ENCODE peak calls at places on chromosomes 1 and 21, in eight cellular contexts. One of them, this sample, is unnamed.

GRCh38 chr1:228514421-228514820 is 27.2 kb downstream of the RNF187 start:
- DNase-seq in testis: no peak
- DNase-seq in esophagus squamous epithelium: no peak
- DNase-seq in H9: no peak
- DNase-seq in heart right ventricle: no peak
- DNase-seq in GM10248: no peak
- DNase-seq in progenitor cell of endocrine pancreas: no peak
- DNase-seq in right atrium auricular region: no peak
- DNase-seq in this sample: no peak

GRCh38 chr1:156870734-156871133 is 10.1 kb downstream of the NTRK1 start:
- DNase-seq in testis: no peak
- DNase-seq in esophagus squamous epithelium: no peak
- DNase-seq in H9: no peak
- DNase-seq in heart right ventricle: no peak
- DNase-seq in GM10248: no peak
- DNase-seq in progenitor cell of endocrine pancreas: no peak
- DNase-seq in right atrium auricular region: no peak
- DNase-seq in this sample: no peak

GRCh38 chr1:8202182-8202905 is 115.6 kb upstream of the SLC45A1 start:
- DNase-seq in testis: peak
- DNase-seq in esophagus squamous epithelium: no peak
- DNase-seq in H9: peak
- DNase-seq in heart right ventricle: peak
- DNase-seq in GM10248: no peak
- DNase-seq in progenitor cell of endocrine pancreas: no peak
- DNase-seq in right atrium auricular region: peak
- DNase-seq in this sample: no peak

GRCh38 chr1:21931171-21932093 is 5.7 kb downstream of the HSPG2 start:
- DNase-seq in testis: peak
- DNase-seq in esophagus squamous epithelium: no peak
- DNase-seq in H9: no peak
- DNase-seq in heart right ventricle: no peak
- DNase-seq in GM10248: no peak
- DNase-seq in progenitor cell of endocrine pancreas: no peak
- DNase-seq in right atrium auricular region: peak
- DNase-seq in this sample: no peak

GRCh38 chr1:175629318-175629694 is 114.1 kb downstream of the TNR start:
- DNase-seq in testis: no peak
- DNase-seq in esophagus squamous epithelium: no peak
- DNase-seq in H9: peak
- DNase-seq in heart right ventricle: no peak
- DNase-seq in GM10248: no peak
- DNase-seq in progenitor cell of endocrine pancreas: no peak
- DNase-seq in right atrium auricular region: no peak
- DNase-seq in this sample: no peak

GRCh38 chr1:83026745-83027144 is 972.2 kb downstream of the TTLL7 start:
- DNase-seq in testis: no peak
- DNase-seq in esophagus squamous epithelium: no peak
- DNase-seq in H9: no peak
- DNase-seq in heart right ventricle: no peak
- DNase-seq in GM10248: no peak
- DNase-seq in progenitor cell of endocrine pancreas: no peak
- DNase-seq in right atrium auricular region: no peak
- DNase-seq in this sample: no peak

GRCh38 chr1:200242379-200243041 is 167.3 kb downstream of the ZNF281 start:
- DNase-seq in testis: no peak
- DNase-seq in esophagus squamous epithelium: no peak
- DNase-seq in H9: no peak
- DNase-seq in heart right ventricle: peak
- DNase-seq in GM10248: no peak
- DNase-seq in progenitor cell of endocrine pancreas: no peak
- DNase-seq in right atrium auricular region: no peak
- DNase-seq in this sample: no peak

GRCh38 chr1:10727703-10728348 is 68.6 kb downstream of the CASZ1 start:
- DNase-seq in testis: no peak
- DNase-seq in esophagus squamous epithelium: no peak
- DNase-seq in H9: no peak
- DNase-seq in heart right ventricle: peak
- DNase-seq in GM10248: no peak
- DNase-seq in progenitor cell of endocrine pancreas: no peak
- DNase-seq in right atrium auricular region: no peak
- DNase-seq in this sample: no peak

GRCh38 chr1:81498370-81499184 is 302.2 kb upstream of the ADGRL2 start:
- DNase-seq in testis: no peak
- DNase-seq in esophagus squamous epithelium: no peak
- DNase-seq in H9: no peak
- DNase-seq in heart right ventricle: no peak
- DNase-seq in GM10248: no peak
- DNase-seq in progenitor cell of endocrine pancreas: no peak
- DNase-seq in right atrium auricular region: no peak
- DNase-seq in this sample: no peak

GRCh38 chr1:76948846-76949245 is 81.6 kb downstream of the ST6GALNAC5 start:
- DNase-seq in testis: no peak
- DNase-seq in esophagus squamous epithelium: no peak
- DNase-seq in H9: no peak
- DNase-seq in heart right ventricle: no peak
- DNase-seq in GM10248: no peak
- DNase-seq in progenitor cell of endocrine pancreas: no peak
- DNase-seq in right atrium auricular region: no peak
- DNase-seq in this sample: no peak

GRCh38 chr1:172054172-172054571 is 212.9 kb downstream of the DNM3 start:
- DNase-seq in testis: no peak
- DNase-seq in esophagus squamous epithelium: no peak
- DNase-seq in H9: no peak
- DNase-seq in heart right ventricle: no peak
- DNase-seq in GM10248: no peak
- DNase-seq in progenitor cell of endocrine pancreas: no peak
- DNase-seq in right atrium auricular region: no peak
- DNase-seq in this sample: no peak

GRCh38 chr1:179153217-179153616 is 71.3 kb downstream of the TOR3A start:
- DNase-seq in testis: no peak
- DNase-seq in esophagus squamous epithelium: no peak
- DNase-seq in H9: no peak
- DNase-seq in heart right ventricle: no peak
- DNase-seq in GM10248: no peak
- DNase-seq in progenitor cell of endocrine pancreas: no peak
- DNase-seq in right atrium auricular region: no peak
- DNase-seq in this sample: no peak

GRCh38 chr1:226598455-226598849 is 49.9 kb downstream of the STUM start:
- DNase-seq in testis: no peak
- DNase-seq in esophagus squamous epithelium: no peak
- DNase-seq in H9: no peak
- DNase-seq in heart right ventricle: no peak
- DNase-seq in GM10248: no peak
- DNase-seq in progenitor cell of endocrine pancreas: no peak
- DNase-seq in right atrium auricular region: no peak
- DNase-seq in this sample: no peak

GRCh38 chr21:42366292-42367010 is at the start of gene TFF1:
- DNase-seq in testis: no peak
- DNase-seq in esophagus squamous epithelium: no peak
- DNase-seq in H9: no peak
- DNase-seq in heart right ventricle: no peak
- DNase-seq in GM10248: no peak
- DNase-seq in progenitor cell of endocrine pancreas: no peak
- DNase-seq in right atrium auricular region: no peak
- DNase-seq in this sample: no peak

GRCh38 chr1:169321539-169321938 is 46.1 kb downstream of the NME7 start:
- DNase-seq in testis: no peak
- DNase-seq in esophagus squamous epithelium: no peak
- DNase-seq in H9: no peak
- DNase-seq in heart right ventricle: no peak
- DNase-seq in GM10248: no peak
- DNase-seq in progenitor cell of endocrine pancreas: no peak
- DNase-seq in right atrium auricular region: no peak
- DNase-seq in this sample: no peak

GRCh38 chr1:60904079-60904852 is 178.1 kb upstream of the NFIA start:
- DNase-seq in testis: no peak
- DNase-seq in esophagus squamous epithelium: no peak
- DNase-seq in H9: no peak
- DNase-seq in heart right ventricle: peak
- DNase-seq in GM10248: no peak
- DNase-seq in progenitor cell of endocrine pancreas: no peak
- DNase-seq in right atrium auricular region: peak
- DNase-seq in this sample: no peak

GRCh38 chr1:93701619-93702018 is 20.0 kb upstream of the BCAR3 start:
- DNase-seq in testis: no peak
- DNase-seq in esophagus squamous epithelium: no peak
- DNase-seq in H9: peak
- DNase-seq in heart right ventricle: no peak
- DNase-seq in GM10248: peak
- DNase-seq in progenitor cell of endocrine pancreas: no peak
- DNase-seq in right atrium auricular region: no peak
- DNase-seq in this sample: peak

GRCh38 chr1:41108696-41109284 is 87.3 kb upstream of the SLFNL1 start:
- DNase-seq in testis: no peak
- DNase-seq in esophagus squamous epithelium: no peak
- DNase-seq in H9: no peak
- DNase-seq in heart right ventricle: no peak
- DNase-seq in GM10248: no peak
- DNase-seq in progenitor cell of endocrine pancreas: no peak
- DNase-seq in right atrium auricular region: no peak
- DNase-seq in this sample: no peak

DNA sequence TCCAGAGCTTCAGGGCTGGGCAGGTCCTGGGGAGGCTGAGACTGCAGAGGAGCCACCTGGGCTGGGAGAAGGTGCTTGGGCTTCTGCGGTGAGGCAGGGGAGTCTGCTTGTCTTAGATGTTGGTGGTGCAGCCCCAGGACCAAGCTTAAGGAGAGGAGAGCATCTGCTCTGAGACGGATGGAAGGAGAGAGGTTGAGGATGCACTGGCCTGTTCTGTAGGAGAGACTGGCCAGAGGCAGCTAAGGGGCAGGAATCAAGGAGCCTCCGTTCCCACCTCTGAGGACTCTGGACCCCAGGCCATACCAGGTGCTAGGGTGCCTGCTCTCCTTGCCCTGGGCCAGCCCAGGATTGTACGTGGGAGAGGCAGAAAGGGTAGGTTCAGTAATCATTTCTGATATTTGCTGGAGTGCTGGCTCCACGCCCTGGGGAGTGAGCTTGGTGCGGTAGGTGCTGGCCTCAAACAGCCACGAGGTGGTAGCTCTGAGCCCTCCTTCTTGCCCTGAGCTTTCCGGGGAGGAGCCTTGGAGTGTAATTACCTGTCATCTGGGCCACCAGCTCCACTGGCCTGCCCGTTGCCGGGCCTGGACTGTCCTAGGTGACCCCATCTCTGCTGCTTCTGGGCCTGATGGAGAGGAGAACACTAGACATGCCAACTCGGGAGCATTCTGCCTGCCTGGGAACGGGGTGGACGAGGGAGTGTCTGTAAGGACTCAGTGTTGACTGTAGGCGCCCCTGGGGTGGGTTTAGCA is 9.3 kb downstream of the MYBPH start:
- DNase-seq in testis: peak
- DNase-seq in esophagus squamous epithelium: no peak
- DNase-seq in H9: peak
- DNase-seq in heart right ventricle: no peak
- DNase-seq in GM10248: peak
- DNase-seq in progenitor cell of endocrine pancreas: no peak
- DNase-seq in right atrium auricular region: no peak
- DNase-seq in this sample: peak
- TF ChIP-seq CTCF in testis: no peak
- TF ChIP-seq CTCF in esophagus squamous epithelium: no peak
- TF ChIP-seq CTCF in H9: peak
- TF ChIP-seq CTCF in heart right ventricle: no peak
- TF ChIP-seq CTCF in GM10248: peak
- TF ChIP-seq CTCF in progenitor cell of endocrine pancreas: peak
- TF ChIP-seq CTCF in right atrium auricular region: no peak
- TF ChIP-seq CTCF in this sample: no peak

GRCh38 chr1:31295874-31296485 is 608 bp downstream of the SNRNP40 start:
- DNase-seq in testis: no peak
- DNase-seq in esophagus squamous epithelium: no peak
- DNase-seq in H9: no peak
- DNase-seq in heart right ventricle: no peak
- DNase-seq in GM10248: no peak
- DNase-seq in progenitor cell of endocrine pancreas: no peak
- DNase-seq in right atrium auricular region: no peak
- DNase-seq in this sample: peak

GRCh38 chr1:31299365-31299764 is 2.5 kb downstream of the ZCCHC17 start:
- DNase-seq in testis: no peak
- DNase-seq in esophagus squamous epithelium: no peak
- DNase-seq in H9: no peak
- DNase-seq in heart right ventricle: no peak
- DNase-seq in GM10248: no peak
- DNase-seq in progenitor cell of endocrine pancreas: no peak
- DNase-seq in right atrium auricular region: no peak
- DNase-seq in this sample: no peak

GRCh38 chr1:31300193-31300592 is 3.4 kb downstream of the ZCCHC17 start:
- DNase-seq in testis: no peak
- DNase-seq in esophagus squamous epithelium: no peak
- DNase-seq in H9: no peak
- DNase-seq in heart right ventricle: no peak
- DNase-seq in GM10248: no peak
- DNase-seq in progenitor cell of endocrine pancreas: no peak
- DNase-seq in right atrium auricular region: no peak
- DNase-seq in this sample: no peak

GRCh38 chr1:31297273-31298247 is 728 bp downstream of the ZCCHC17 start:
- DNase-seq in testis: peak
- DNase-seq in esophagus squamous epithelium: no peak
- DNase-seq in H9: no peak
- DNase-seq in heart right ventricle: no peak
- DNase-seq in GM10248: no peak
- DNase-seq in progenitor cell of endocrine pancreas: no peak
- DNase-seq in right atrium auricular region: no peak
- DNase-seq in this sample: no peak

GRCh38 chr1:31296486-31297272 is at the start of the genes SNRNP40 and ZCCHC17:
- DNase-seq in testis: peak
- DNase-seq in esophagus squamous epithelium: peak
- DNase-seq in H9: peak
- DNase-seq in heart right ventricle: peak
- DNase-seq in GM10248: peak
- DNase-seq in progenitor cell of endocrine pancreas: peak
- DNase-seq in right atrium auricular region: peak
- DNase-seq in this sample: peak
- TF ChIP-seq CTCF in testis: no peak
- TF ChIP-seq CTCF in esophagus squamous epithelium: no peak
- TF ChIP-seq CTCF in H9: peak
- TF ChIP-seq CTCF in heart right ventricle: peak
- TF ChIP-seq CTCF in GM10248: no peak
- TF ChIP-seq CTCF in progenitor cell of endocrine pancreas: no peak
- TF ChIP-seq CTCF in right atrium auricular region: peak
- TF ChIP-seq CTCF in this sample: peak

GRCh38 chr1:162677607-162678371 is 45.5 kb downstream of the DDR2 start:
- DNase-seq in testis: no peak
- DNase-seq in esophagus squamous epithelium: no peak
- DNase-seq in H9: no peak
- DNase-seq in heart right ventricle: no peak
- DNase-seq in GM10248: no peak
- DNase-seq in progenitor cell of endocrine pancreas: no peak
- DNase-seq in right atrium auricular region: no peak
- DNase-seq in this sample: no peak
- TF ChIP-seq CTCF in testis: no peak
- TF ChIP-seq CTCF in esophagus squamous epithelium: no peak
- TF ChIP-seq CTCF in H9: peak
- TF ChIP-seq CTCF in heart right ventricle: peak
- TF ChIP-seq CTCF in GM10248: no peak
- TF ChIP-seq CTCF in progenitor cell of endocrine pancreas: no peak
- TF ChIP-seq CTCF in right atrium auricular region: no peak
- TF ChIP-seq CTCF in this sample: no peak

DNA sequence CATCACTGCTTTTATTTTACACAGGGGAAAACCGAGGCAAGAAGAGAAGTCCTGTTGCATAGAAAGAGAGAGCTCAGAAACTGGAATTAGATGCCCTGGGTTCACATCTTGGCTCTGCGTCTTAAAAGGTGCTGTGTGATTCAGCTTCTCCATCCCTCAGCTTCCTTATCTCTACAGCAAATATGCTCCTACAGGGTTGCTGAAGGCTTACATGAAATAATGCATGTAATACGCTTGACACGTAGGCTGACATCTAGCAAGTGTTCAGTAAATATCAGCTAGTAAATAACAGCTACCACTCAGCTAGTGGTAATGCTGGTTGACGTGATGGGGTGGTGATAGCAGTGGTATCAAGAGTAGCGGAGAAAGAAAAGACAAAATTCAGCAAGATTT is 77.1 kb upstream of the CD55 start:
- DNase-seq in testis: no peak
- DNase-seq in esophagus squamous epithelium: no peak
- DNase-seq in H9: no peak
- DNase-seq in heart right ventricle: no peak
- DNase-seq in GM10248: no peak
- DNase-seq in progenitor cell of endocrine pancreas: no peak
- DNase-seq in right atrium auricular region: no peak
- DNase-seq in this sample: no peak
- TF ChIP-seq CTCF in testis: no peak
- TF ChIP-seq CTCF in esophagus squamous epithelium: no peak
- TF ChIP-seq CTCF in H9: no peak
- TF ChIP-seq CTCF in heart right ventricle: no peak
- TF ChIP-seq CTCF in GM10248: no peak
- TF ChIP-seq CTCF in progenitor cell of endocrine pancreas: no peak
- TF ChIP-seq CTCF in right atrium auricular region: no peak
- TF ChIP-seq CTCF in this sample: no peak